ENCODE peak calls at places on chromosomes 12 and 14, in six cellular contexts. U is RWPE1, T is kidney epithelial cell, P is GM20000, C is fibroblast of pulmonary artery, O is fibroblast of mammary gland. M is an unnamed sample.

GRCh38 chr12:1531160-1531653 is 63.2 kb downstream of the FBXL14 start:
- DNase-seq in U (no peak), T (no peak), P (peak), C (no peak), O (no peak), M (no peak)

GRCh38 chr12:22164101-22164500 is 118.1 kb downstream of the CMAS start:
- DNase-seq in U (no peak), T (no peak), P (no peak), C (no peak), O (no peak), M (peak)

GRCh38 chr12:96070670-96071279 is 35.4 kb upstream of the LTA4H start:
- DNase-seq in U (no peak), T (no peak), P (peak), C (peak), O (peak), M (no peak)

GRCh38 chr12:53079226-53080117 is at the start of gene SPRYD3:
- DNase-seq in U (peak), T (peak), P (peak), C (peak), O (peak), M (peak)

GRCh38 chr14:99596772-99597171 is 7.2 kb downstream of the CCDC85C start:
- DNase-seq in U (no peak), T (no peak), P (no peak), C (no peak), O (no peak), M (no peak)

GRCh38 chr14:100645200-100645985 is 58.2 kb upstream of the BEGAIN start:
- DNase-seq in U (peak), T (peak), P (peak), C (peak), O (peak), M (peak)

GRCh38 chr12:53063708-53064612 is 14.1 kb downstream of the TNS2 start:
- DNase-seq in U (no peak), T (no peak), P (no peak), C (peak), O (peak), M (no peak)

GRCh38 chr14:93195316-93195999 is 10.3 kb downstream of the LYSET start:
- DNase-seq in U (no peak), T (no peak), P (no peak), C (no peak), O (no peak), M (no peak)

GRCh38 chr12:131001493-131001892 is 47.8 kb downstream of the ADGRD1 start:
- DNase-seq in U (no peak), T (no peak), P (no peak), C (no peak), O (no peak), M (no peak)

GRCh38 chr14:95319312-95320075 is at the start of gene CLMN:
- DNase-seq in U (peak), T (no peak), P (peak), C (peak), O (peak), M (peak)

GRCh38 chr12:55067701-55068100 is 47.9 kb downstream of the NEUROD4 start:
- DNase-seq in U (no peak), T (no peak), P (no peak), C (no peak), O (no peak), M (no peak)

GRCh38 chr12:55073043-55074022 is 52.9 kb upstream of the OR9K2 start:
- DNase-seq in U (peak), T (peak), P (peak), C (peak), O (peak), M (peak)

GRCh38 chr12:55068416-55069010 is 48.7 kb downstream of the NEUROD4 start:
- DNase-seq in U (peak), T (no peak), P (peak), C (peak), O (peak), M (peak)

GRCh38 chr12:55074771-55075170 is 51.4 kb upstream of the OR9K2 start:
- DNase-seq in U (no peak), T (no peak), P (no peak), C (no peak), O (no peak), M (no peak)

GRCh38 chr12:55072093-55072492 is 52.3 kb downstream of the NEUROD4 start:
- DNase-seq in U (peak), T (no peak), P (peak), C (peak), O (peak), M (peak)
- TF ChIP-seq CTCF in U (no peak), T (peak), P (peak), C (peak), O (peak), M (peak)

GRCh38 chr12:57461904-57462306 is 2.3 kb downstream of the GLI1 start:
- DNase-seq in U (peak), T (no peak), P (peak), C (no peak), O (peak), M (peak)
- TF ChIP-seq CTCF in U (no peak), T (no peak), P (no peak), C (no peak), O (no peak), M (no peak)

GRCh38 chr12:26298785-26299621 is 103.6 kb downstream of the SSPN start:
- DNase-seq in U (peak), T (peak), P (peak), C (peak), O (peak), M (peak)
- TF ChIP-seq CTCF in U (no peak), T (peak), P (no peak), C (peak), O (peak), M (no peak)

DNA sequence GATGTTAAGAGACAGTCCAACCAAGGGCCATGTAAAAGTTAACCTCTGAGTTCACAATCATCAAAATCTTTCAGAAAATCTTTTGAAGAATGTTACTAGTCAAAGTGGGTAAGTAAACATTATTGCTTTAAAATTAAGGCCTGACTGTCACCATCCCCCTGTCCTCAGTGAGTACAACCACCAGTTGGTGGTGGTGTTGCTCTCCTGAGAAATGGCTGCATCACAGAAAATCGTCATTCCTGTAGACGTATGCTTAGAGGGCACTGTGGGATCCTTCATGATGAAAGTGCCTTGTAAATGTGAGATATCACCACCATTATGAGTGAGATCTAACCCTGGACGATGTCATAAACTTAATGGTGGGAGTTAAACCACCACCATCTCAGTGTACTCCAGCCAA is 451.2 kb downstream of the RPS29 start:
- DNase-seq in U (no peak), T (no peak), P (no peak), C (no peak), O (no peak), M (no peak)
- TF ChIP-seq CTCF in U (no peak), T (no peak), P (no peak), C (no peak), O (no peak), M (no peak)

DNA sequence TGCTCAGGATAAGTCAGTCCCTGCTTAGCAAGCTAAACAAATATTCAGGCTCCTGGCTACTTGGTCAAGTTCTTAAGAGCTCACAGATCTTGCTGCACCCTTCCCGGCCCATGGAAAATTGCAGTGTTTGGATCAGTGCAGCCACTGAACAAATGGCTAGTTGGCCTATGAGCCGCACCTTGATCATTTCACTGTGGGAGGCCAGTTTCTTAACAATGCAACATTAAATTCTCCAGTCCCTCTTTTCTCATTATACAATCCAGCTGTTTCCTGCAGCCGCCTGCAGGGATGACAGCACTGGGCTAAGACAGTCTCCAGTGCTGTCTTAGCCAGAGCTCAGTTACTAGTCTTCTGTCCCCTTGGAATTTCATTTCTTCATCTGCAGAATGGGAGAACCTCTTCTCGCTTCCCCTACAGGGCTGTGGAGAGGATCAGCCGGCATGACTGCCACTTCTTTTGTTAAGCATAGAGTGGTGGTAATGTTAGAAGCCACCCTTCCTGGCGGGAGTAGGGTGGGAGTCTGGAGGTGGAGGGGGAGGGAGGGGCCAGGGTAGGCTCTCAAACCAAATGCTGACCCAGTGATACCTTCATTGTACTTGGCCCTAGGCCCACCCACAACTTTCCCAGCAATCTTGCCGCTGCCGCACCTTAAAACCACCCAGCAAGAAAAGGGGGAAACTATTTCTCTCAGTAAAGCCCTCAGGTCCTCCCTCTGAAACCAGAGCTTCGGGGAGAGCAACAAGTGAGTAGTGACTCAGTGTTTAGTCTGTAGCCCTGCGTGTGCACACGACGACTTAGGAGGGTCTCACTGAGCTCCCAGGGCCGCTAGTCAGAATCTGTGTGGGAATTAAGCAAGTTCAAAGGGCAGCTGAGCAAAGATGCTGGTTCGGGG is 145.7 kb downstream of the NUAK1 start:
- DNase-seq in U (no peak), T (peak), P (no peak), C (peak), O (no peak), M (no peak)
- TF ChIP-seq CTCF in U (no peak), T (no peak), P (no peak), C (no peak), O (no peak), M (no peak)

GRCh38 chr12:101881228-101881627 is 3.8 kb downstream of the DRAM1 start:
- DNase-seq in U (no peak), T (no peak), P (no peak), C (no peak), O (no peak), M (no peak)

GRCh38 chr12:101877816-101878811 is 734 bp downstream of the DRAM1 start:
- DNase-seq in U (peak), T (no peak), P (peak), C (no peak), O (no peak), M (no peak)

GRCh38 chr12:101875112-101875961 is 2.0 kb upstream of the DRAM1 start:
- DNase-seq in U (no peak), T (no peak), P (no peak), C (peak), O (no peak), M (no peak)

GRCh38 chr12:101880769-101881168 is 3.4 kb downstream of the DRAM1 start:
- DNase-seq in U (no peak), T (no peak), P (no peak), C (no peak), O (no peak), M (no peak)

GRCh38 chr12:101876861-101877815 is at the start of gene DRAM1:
- DNase-seq in U (peak), T (no peak), P (peak), C (peak), O (peak), M (peak)
- TF ChIP-seq CTCF in U (no peak), T (peak), P (peak), C (no peak), O (no peak), M (no peak)

GRCh38 chr12:51391047-51391837 is at the start of gene GALNT6:
- DNase-seq in U (peak), T (no peak), P (peak), C (no peak), O (no peak), M (peak)
- TF ChIP-seq CTCF in U (no peak), T (no peak), P (no peak), C (no peak), O (no peak), M (no peak)

GRCh38 chr14:96501383-96501745 is 818 bp upstream of the PAPOLA start:
- DNase-seq in U (peak), T (no peak), P (no peak), C (no peak), O (no peak), M (peak)
- TF ChIP-seq CTCF in U (no peak), T (no peak), P (no peak), C (no peak), O (no peak), M (no peak)

DNA sequence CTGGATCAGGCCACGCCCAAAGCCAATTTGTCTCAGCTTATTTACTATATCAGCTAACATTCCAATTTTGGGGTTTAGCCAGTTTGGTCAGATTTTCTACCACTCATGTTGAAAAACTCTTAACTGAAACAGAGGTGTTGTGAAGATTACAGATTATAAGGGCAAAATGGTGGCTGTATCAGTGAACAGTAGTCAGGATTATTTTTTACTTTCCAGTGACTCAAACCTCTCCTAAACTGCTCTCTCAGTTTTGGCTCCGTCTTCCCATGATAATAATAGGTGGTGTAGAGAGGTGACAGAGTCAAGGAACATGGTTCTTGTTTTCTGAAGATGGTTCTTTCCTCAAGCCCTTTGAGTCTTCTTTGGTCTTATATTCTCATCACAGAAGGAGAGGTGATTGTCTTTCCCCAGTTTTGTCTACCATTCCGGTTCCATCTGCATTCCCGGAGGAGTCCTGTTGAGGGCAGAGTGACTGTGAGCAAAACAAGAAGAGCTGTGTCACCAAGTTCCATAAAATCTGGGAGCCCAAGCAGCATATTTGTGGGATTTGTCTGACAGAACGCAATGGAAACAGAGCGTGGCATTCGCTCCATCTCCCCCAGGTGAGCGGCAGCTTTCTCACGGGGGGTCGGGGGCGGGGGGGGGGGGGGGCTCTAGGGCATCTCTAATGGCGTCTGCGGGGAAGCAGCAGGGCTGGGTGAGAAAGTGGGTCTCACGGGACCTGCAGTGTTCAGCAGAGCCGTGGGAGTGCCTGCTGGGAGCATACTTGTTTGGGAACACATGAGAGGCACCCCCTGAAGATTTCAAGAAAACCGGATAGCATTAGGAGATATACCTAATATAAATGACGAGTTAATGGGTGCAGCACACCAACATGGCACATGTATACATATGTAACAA is 59.1 kb downstream of the TBC1D30 start:
- DNase-seq in U (no peak), T (no peak), P (peak), C (no peak), O (no peak), M (no peak)
- TF ChIP-seq CTCF in U (no peak), T (peak), P (no peak), C (peak), O (peak), M (no peak)